ENCODE peak calls at places on chromosomes 13 and 19, in six cellular contexts. N is IMR-90, V is heart right ventricle, K is WTC11, L is neural progenitor cell, U is dorsolateral prefrontal cortex. O is an unnamed sample.

GRCh38 chr13:32426191-32426980 is 1.5 kb downstream of the N4BP2L1 start:
- DNase-seq in V (no peak), N (no peak), U (no peak), L (no peak), K (no peak), O (no peak)

GRCh38 chr19:47445937-47446402 is 25.7 kb downstream of the SLC8A2 start:
- DNase-seq in K (peak), U (peak), L (peak), V (no peak), N (no peak), O (peak)

GRCh38 chr19:7874080-7874856 is at the start of gene PRR36:
- DNase-seq in L (peak), U (peak), V (no peak), N (no peak), K (peak), O (peak)

GRCh38 chr19:36579255-36579654 is 6.2 kb upstream of the ZNF529 start:
- DNase-seq in U (no peak), V (no peak), K (no peak), N (no peak), L (no peak), O (peak)

GRCh38 chr19:39918183-39918651 is 16.2 kb downstream of the FCGBP start:
- DNase-seq in N (no peak), V (no peak), U (no peak), L (no peak), K (no peak), O (peak)

GRCh38 chr13:23684647-23685046 is 114.4 kb downstream of the TNFRSF19 start:
- DNase-seq in U (no peak), N (no peak), K (no peak), V (no peak), L (no peak), O (no peak)

GRCh38 chr19:50975766-50976165 is 6.4 kb upstream of the KLK6 start:
- DNase-seq in K (peak), L (no peak), N (no peak), V (no peak), U (no peak), O (no peak)

GRCh38 chr13:52827839-52828238 is 20.6 kb downstream of the PCDH8 start:
- DNase-seq in U (no peak), N (no peak), K (no peak), L (no peak), V (no peak), O (no peak)

GRCh38 chr19:57688011-57688763 is 6.4 kb downstream of the ZNF551 start:
- DNase-seq in N (no peak), V (no peak), L (no peak), U (no peak), K (no peak), O (no peak)

GRCh38 chr13:20512042-20512683 is 13.5 kb downstream of the CRYL1 start:
- DNase-seq in V (no peak), K (peak), L (peak), U (no peak), N (no peak), O (no peak)

DNA sequence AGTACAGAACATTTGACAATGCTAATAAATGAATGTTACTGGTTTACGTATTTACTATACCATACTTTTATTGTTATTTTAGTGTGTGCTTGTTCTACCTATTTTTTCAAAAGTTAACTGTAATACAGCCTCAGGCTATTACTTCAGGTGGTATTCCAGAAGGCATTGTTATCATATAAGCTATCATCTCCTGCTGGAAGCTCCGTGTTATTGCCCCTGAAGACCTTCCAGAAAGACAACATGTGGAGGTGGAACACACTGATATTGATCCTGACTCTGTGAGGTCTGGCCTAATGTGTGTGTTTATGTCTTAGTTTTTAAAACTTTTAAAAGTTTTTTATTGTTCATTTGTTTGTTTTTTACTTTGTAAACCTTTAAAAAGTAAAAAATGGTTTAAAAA is 509.8 kb upstream of the SPRY2 start:
- DNase-seq in U (no peak), L (no peak), K (no peak), N (no peak), V (no peak), O (no peak)
- TF ChIP-seq CTCF in U (no peak), L (no peak), K (no peak), N (no peak), V (no peak), O (no peak)

DNA sequence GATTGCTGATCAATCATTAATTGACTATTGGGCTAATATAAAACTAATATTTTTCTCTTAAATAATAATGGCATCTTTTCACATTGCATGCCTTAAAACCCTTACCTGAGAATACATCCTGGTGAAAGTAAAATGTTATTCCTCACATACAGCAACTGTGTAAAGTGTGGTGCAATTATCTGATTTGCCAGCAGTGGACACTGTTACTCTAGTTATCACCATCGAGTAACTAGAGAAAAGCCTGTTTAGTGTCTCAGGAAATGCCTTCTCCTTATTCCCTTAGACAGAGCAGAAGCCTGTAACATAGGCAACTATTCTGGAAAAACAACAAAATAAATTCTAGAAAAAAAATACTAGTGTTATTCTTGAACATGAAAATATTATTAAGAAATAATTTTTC is 459.8 kb downstream of the FGF14 start:
- DNase-seq in N (peak), K (peak), V (no peak), L (peak), U (no peak), O (peak)
- TF ChIP-seq CTCF in N (peak), K (peak), V (peak), L (peak), U (peak), O (peak)

GRCh38 chr19:29942404-29943261 is 594 bp downstream of the URI1 start:
- DNase-seq in V (peak), N (no peak), K (peak), L (peak), U (peak), O (peak)
- TF ChIP-seq CTCF in V (no peak), N (no peak), K (no peak), L (peak), U (no peak), O (no peak)

GRCh38 chr19:41959056-41960053 is at the start of gene RABAC1:
- DNase-seq in K (peak), V (peak), L (peak), N (peak), U (peak), O (peak)
- TF ChIP-seq CTCF in K (no peak), V (no peak), L (peak), N (no peak), U (no peak), O (no peak)

GRCh38 chr19:45215391-45216191 is 29.6 kb downstream of the EXOC3L2 start:
- DNase-seq in V (peak), L (peak), K (peak), N (no peak), U (no peak), O (no peak)
- TF ChIP-seq CTCF in V (no peak), L (no peak), K (no peak), N (no peak), U (no peak), O (no peak)

GRCh38 chr19:33552928-33553279 is 31.3 kb upstream of the PEPD start:
- DNase-seq in N (no peak), V (no peak), K (no peak), L (no peak), U (no peak), O (no peak)

GRCh38 chr19:33553530-33554310 is 32.1 kb upstream of the PEPD start:
- DNase-seq in L (no peak), U (no peak), N (no peak), K (no peak), V (no peak), O (no peak)

GRCh38 chr19:33556261-33556660 is 34.7 kb upstream of the PEPD start:
- DNase-seq in U (no peak), N (no peak), K (no peak), L (no peak), V (no peak), O (no peak)

GRCh38 chr19:33554821-33555220 is 33.2 kb upstream of the PEPD start:
- DNase-seq in N (no peak), V (no peak), K (no peak), L (no peak), U (no peak), O (no peak)

DNA sequence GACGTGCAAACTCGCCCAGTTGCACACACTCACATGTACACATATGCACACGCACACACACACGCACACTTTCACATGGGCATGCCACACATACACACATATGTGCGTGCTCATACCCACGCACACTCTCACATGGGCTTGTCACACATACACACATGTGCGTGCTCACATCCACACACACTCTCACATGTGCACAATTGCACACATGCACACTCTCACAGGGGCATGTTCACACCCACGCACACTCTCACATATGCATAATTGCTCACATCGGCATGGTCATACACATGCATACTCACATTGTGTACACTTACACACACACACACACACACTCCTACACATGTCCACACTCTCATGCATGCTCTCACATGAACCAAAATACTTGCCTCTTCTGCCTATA is 32.8 kb upstream of the PEPD start:
- DNase-seq in U (no peak), V (no peak), L (no peak), K (no peak), N (no peak), O (no peak)
- TF ChIP-seq CTCF in U (no peak), V (no peak), L (no peak), K (no peak), N (no peak), O (no peak)

GRCh38 chr13:98523455-98524102 is 53.3 kb downstream of the STK24 start:
- DNase-seq in U (no peak), N (no peak), L (no peak), V (no peak), K (no peak), O (no peak)
- TF ChIP-seq CTCF in U (no peak), N (no peak), L (no peak), V (no peak), K (no peak), O (no peak)

GRCh38 chr13:43514326-43514725 is 272.4 kb downstream of the ENOX1 start:
- DNase-seq in N (no peak), L (no peak), K (no peak), V (no peak), U (no peak), O (no peak)
- TF ChIP-seq CTCF in N (no peak), L (no peak), K (no peak), V (no peak), U (no peak), O (no peak)

DNA sequence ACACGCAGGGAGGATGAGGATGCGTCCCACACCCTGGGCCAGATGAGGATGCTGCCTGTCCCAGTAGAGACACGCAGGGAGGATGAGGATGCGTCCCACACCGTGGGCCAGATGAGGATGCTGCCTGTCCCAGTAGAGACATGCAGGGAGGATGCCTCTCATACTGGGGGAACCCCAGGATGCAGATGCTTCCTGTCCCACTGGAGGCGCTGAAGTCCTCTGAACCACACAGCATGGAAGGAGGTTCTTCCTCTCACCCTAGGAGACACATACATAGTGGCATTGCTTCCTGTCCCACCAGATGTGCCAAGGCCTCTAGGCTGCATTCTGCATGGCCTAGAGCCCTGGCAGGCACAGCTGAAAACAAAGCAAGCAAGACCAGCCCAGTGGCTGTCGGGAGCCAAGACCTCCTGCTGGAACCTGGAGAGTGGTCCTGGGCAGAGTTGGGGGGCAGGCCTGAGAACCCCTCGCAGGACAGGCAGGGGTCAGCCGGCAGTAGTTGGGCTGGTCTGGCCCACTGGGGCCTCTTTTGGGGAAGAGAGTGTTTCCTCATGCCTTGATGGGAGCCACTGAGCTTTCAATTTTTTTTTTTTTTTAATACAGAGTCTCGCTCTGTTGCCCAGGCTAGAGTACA is 4.3 kb downstream of the HPN start:
- DNase-seq in V (no peak), K (peak), N (peak), L (peak), U (no peak), O (peak)
- TF ChIP-seq CTCF in V (no peak), K (peak), N (peak), L (peak), U (no peak), O (peak)

O was measured in osteoblast.